ENCODE peak calls at places on chromosomes 3 and 15, in ten cellular contexts. One of them, this sample, is unnamed.

GRCh38 chr3:47016934-47017435 is 37.5 kb downstream of the NBEAL2 start:
- DNase-seq in heart right ventricle: no peak
- DNase-seq in A549: no peak
- DNase-seq in lower lobe of right lung: no peak
- DNase-seq in K562: peak
- DNase-seq in ovary: no peak
- DNase-seq in right cardiac atrium: no peak
- DNase-seq in tibial artery: no peak
- DNase-seq in cardiac muscle cell: no peak
- DNase-seq in fibroblast of the aortic adventitia: peak
- DNase-seq in this sample: no peak

GRCh38 chr3:99638244-99638948 is at the start of gene COL8A1:
- DNase-seq in heart right ventricle: peak
- DNase-seq in A549: no peak
- DNase-seq in lower lobe of right lung: peak
- DNase-seq in K562: no peak
- DNase-seq in ovary: peak
- DNase-seq in right cardiac atrium: peak
- DNase-seq in tibial artery: peak
- DNase-seq in cardiac muscle cell: peak
- DNase-seq in fibroblast of the aortic adventitia: peak
- DNase-seq in this sample: peak

GRCh38 chr3:166324401-166324800 is 487.2 kb upstream of the BCHE start:
- DNase-seq in heart right ventricle: no peak
- DNase-seq in A549: no peak
- DNase-seq in lower lobe of right lung: no peak
- DNase-seq in K562: no peak
- DNase-seq in ovary: no peak
- DNase-seq in right cardiac atrium: no peak
- DNase-seq in tibial artery: no peak
- DNase-seq in cardiac muscle cell: no peak
- DNase-seq in fibroblast of the aortic adventitia: no peak
- DNase-seq in this sample: no peak

GRCh38 chr3:14407203-14407602 is 4.8 kb downstream of the SLC6A6 start:
- DNase-seq in heart right ventricle: no peak
- DNase-seq in A549: no peak
- DNase-seq in lower lobe of right lung: no peak
- DNase-seq in K562: no peak
- DNase-seq in ovary: no peak
- DNase-seq in right cardiac atrium: no peak
- DNase-seq in tibial artery: no peak
- DNase-seq in cardiac muscle cell: no peak
- DNase-seq in fibroblast of the aortic adventitia: no peak
- DNase-seq in this sample: no peak

GRCh38 chr3:22609139-22609538 is 594.0 kb upstream of the UBE2E2 start:
- DNase-seq in heart right ventricle: no peak
- DNase-seq in A549: no peak
- DNase-seq in lower lobe of right lung: no peak
- DNase-seq in K562: no peak
- DNase-seq in ovary: no peak
- DNase-seq in right cardiac atrium: no peak
- DNase-seq in tibial artery: no peak
- DNase-seq in cardiac muscle cell: no peak
- DNase-seq in fibroblast of the aortic adventitia: no peak
- DNase-seq in this sample: no peak

GRCh38 chr3:9688961-9689360 is 14.7 kb upstream of the CPNE9 start:
- DNase-seq in heart right ventricle: no peak
- DNase-seq in A549: no peak
- DNase-seq in lower lobe of right lung: no peak
- DNase-seq in K562: no peak
- DNase-seq in ovary: no peak
- DNase-seq in right cardiac atrium: no peak
- DNase-seq in tibial artery: no peak
- DNase-seq in cardiac muscle cell: no peak
- DNase-seq in fibroblast of the aortic adventitia: no peak
- DNase-seq in this sample: no peak

GRCh38 chr15:100686021-100686724 is 83.8 kb downstream of the ASB7 start:
- DNase-seq in heart right ventricle: peak
- DNase-seq in A549: no peak
- DNase-seq in lower lobe of right lung: no peak
- DNase-seq in K562: no peak
- DNase-seq in ovary: peak
- DNase-seq in right cardiac atrium: peak
- DNase-seq in tibial artery: peak
- DNase-seq in cardiac muscle cell: no peak
- DNase-seq in fibroblast of the aortic adventitia: no peak
- DNase-seq in this sample: no peak

GRCh38 chr3:27431116-27431515 is 53.1 kb downstream of the SLC4A7 start:
- DNase-seq in heart right ventricle: peak
- DNase-seq in A549: peak
- DNase-seq in lower lobe of right lung: no peak
- DNase-seq in K562: no peak
- DNase-seq in ovary: no peak
- DNase-seq in right cardiac atrium: no peak
- DNase-seq in tibial artery: no peak
- DNase-seq in cardiac muscle cell: no peak
- DNase-seq in fibroblast of the aortic adventitia: peak
- DNase-seq in this sample: no peak

GRCh38 chr3:47158208-47158607 is 5.7 kb downstream of the SETD2 start:
- DNase-seq in heart right ventricle: no peak
- DNase-seq in A549: no peak
- DNase-seq in lower lobe of right lung: no peak
- DNase-seq in K562: no peak
- DNase-seq in ovary: no peak
- DNase-seq in right cardiac atrium: no peak
- DNase-seq in tibial artery: no peak
- DNase-seq in cardiac muscle cell: no peak
- DNase-seq in fibroblast of the aortic adventitia: no peak
- DNase-seq in this sample: no peak

GRCh38 chr3:122416966-122417365 is 1.1 kb upstream of the WDR5B start:
- DNase-seq in heart right ventricle: no peak
- DNase-seq in A549: no peak
- DNase-seq in lower lobe of right lung: no peak
- DNase-seq in K562: no peak
- DNase-seq in ovary: no peak
- DNase-seq in right cardiac atrium: no peak
- DNase-seq in tibial artery: no peak
- DNase-seq in cardiac muscle cell: no peak
- DNase-seq in fibroblast of the aortic adventitia: peak
- DNase-seq in this sample: peak

GRCh38 chr15:53384417-53384816 is 375.0 kb downstream of the WDR72 start:
- DNase-seq in heart right ventricle: no peak
- DNase-seq in A549: no peak
- DNase-seq in lower lobe of right lung: no peak
- DNase-seq in K562: no peak
- DNase-seq in ovary: no peak
- DNase-seq in right cardiac atrium: no peak
- DNase-seq in tibial artery: no peak
- DNase-seq in cardiac muscle cell: no peak
- DNase-seq in fibroblast of the aortic adventitia: no peak
- DNase-seq in this sample: no peak

GRCh38 chr15:96171271-96171739 is 159.2 kb upstream of the NR2F2 start:
- DNase-seq in heart right ventricle: no peak
- DNase-seq in A549: peak
- DNase-seq in lower lobe of right lung: no peak
- DNase-seq in K562: no peak
- DNase-seq in ovary: no peak
- DNase-seq in right cardiac atrium: no peak
- DNase-seq in tibial artery: no peak
- DNase-seq in cardiac muscle cell: peak
- DNase-seq in fibroblast of the aortic adventitia: no peak
- DNase-seq in this sample: peak
- H3K4me3 ChIP-seq in heart right ventricle: no peak
- H3K4me3 ChIP-seq in A549: peak
- H3K4me3 ChIP-seq in lower lobe of right lung: no peak
- H3K4me3 ChIP-seq in K562: no peak
- H3K4me3 ChIP-seq in ovary: no peak
- H3K4me3 ChIP-seq in right cardiac atrium: no peak
- H3K4me3 ChIP-seq in tibial artery: no peak
- H3K4me3 ChIP-seq in cardiac muscle cell: no peak
- H3K4me3 ChIP-seq in fibroblast of the aortic adventitia: no peak
- H3K4me3 ChIP-seq in this sample: no peak

GRCh38 chr15:82646250-82647044 is 716 bp downstream of the CPEB1 start:
- DNase-seq in heart right ventricle: no peak
- DNase-seq in A549: no peak
- DNase-seq in lower lobe of right lung: no peak
- DNase-seq in K562: peak
- DNase-seq in ovary: peak
- DNase-seq in right cardiac atrium: peak
- DNase-seq in tibial artery: no peak
- DNase-seq in cardiac muscle cell: peak
- DNase-seq in fibroblast of the aortic adventitia: no peak
- DNase-seq in this sample: no peak

GRCh38 chr15:82649226-82649999 is 2.2 kb upstream of the CPEB1 start:
- DNase-seq in heart right ventricle: no peak
- DNase-seq in A549: no peak
- DNase-seq in lower lobe of right lung: no peak
- DNase-seq in K562: no peak
- DNase-seq in ovary: no peak
- DNase-seq in right cardiac atrium: no peak
- DNase-seq in tibial artery: no peak
- DNase-seq in cardiac muscle cell: no peak
- DNase-seq in fibroblast of the aortic adventitia: no peak
- DNase-seq in this sample: no peak

GRCh38 chr15:82647835-82648256 is 683 bp upstream of the CPEB1 start:
- DNase-seq in heart right ventricle: no peak
- DNase-seq in A549: no peak
- DNase-seq in lower lobe of right lung: peak
- DNase-seq in K562: peak
- DNase-seq in ovary: no peak
- DNase-seq in right cardiac atrium: peak
- DNase-seq in tibial artery: no peak
- DNase-seq in cardiac muscle cell: peak
- DNase-seq in fibroblast of the aortic adventitia: no peak
- DNase-seq in this sample: peak

GRCh38 chr15:82648257-82649103 is 1.3 kb upstream of the CPEB1 start:
- DNase-seq in heart right ventricle: no peak
- DNase-seq in A549: no peak
- DNase-seq in lower lobe of right lung: no peak
- DNase-seq in K562: no peak
- DNase-seq in ovary: peak
- DNase-seq in right cardiac atrium: no peak
- DNase-seq in tibial artery: no peak
- DNase-seq in cardiac muscle cell: peak
- DNase-seq in fibroblast of the aortic adventitia: no peak
- DNase-seq in this sample: no peak

DNA sequence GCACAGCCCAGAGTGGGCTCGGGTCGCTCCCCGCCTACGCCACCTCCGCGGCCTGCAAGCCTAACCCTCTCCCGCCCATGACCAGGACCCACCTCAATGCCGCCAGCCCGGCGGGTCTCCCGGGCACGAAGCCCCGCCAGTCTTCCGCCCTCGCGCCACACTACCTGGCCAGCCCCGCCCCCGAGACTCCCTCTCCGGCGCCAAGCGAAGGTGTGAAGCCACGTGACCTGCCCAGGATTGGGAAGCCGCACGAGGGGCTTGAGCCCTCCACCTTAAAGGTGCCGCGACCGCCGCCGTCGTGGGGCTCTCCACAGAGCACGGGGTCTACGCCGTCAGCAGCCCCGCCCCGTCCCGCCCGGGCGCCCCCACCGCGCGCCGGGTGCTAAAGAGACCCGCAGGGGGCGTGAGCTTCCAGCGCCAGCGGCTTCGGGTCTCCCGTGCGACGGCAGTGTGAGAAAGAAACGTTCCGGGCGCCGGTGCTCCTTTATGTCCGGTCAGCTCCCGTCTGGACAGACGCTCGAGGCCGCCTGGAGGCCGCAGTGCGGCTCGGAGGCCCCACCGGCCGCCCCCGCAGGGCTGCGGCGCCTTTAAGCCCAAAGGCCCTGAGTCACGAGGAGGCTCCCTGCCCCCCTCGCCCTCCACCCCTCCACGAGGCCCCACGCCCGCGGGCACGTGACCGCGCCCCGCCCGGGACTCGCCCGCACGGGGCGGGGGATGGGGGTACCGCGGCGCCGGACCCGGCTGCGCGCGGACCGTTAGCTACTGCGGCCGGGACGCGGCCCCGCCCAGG is at the start of gene CPEB1:
- DNase-seq in heart right ventricle: peak
- DNase-seq in A549: peak
- DNase-seq in lower lobe of right lung: peak
- DNase-seq in K562: peak
- DNase-seq in ovary: peak
- DNase-seq in right cardiac atrium: peak
- DNase-seq in tibial artery: peak
- DNase-seq in cardiac muscle cell: peak
- DNase-seq in fibroblast of the aortic adventitia: peak
- DNase-seq in this sample: peak
- H3K4me3 ChIP-seq in heart right ventricle: peak
- H3K4me3 ChIP-seq in A549: peak
- H3K4me3 ChIP-seq in lower lobe of right lung: peak
- H3K4me3 ChIP-seq in K562: peak
- H3K4me3 ChIP-seq in ovary: peak
- H3K4me3 ChIP-seq in right cardiac atrium: peak
- H3K4me3 ChIP-seq in tibial artery: peak
- H3K4me3 ChIP-seq in cardiac muscle cell: peak
- H3K4me3 ChIP-seq in fibroblast of the aortic adventitia: peak
- H3K4me3 ChIP-seq in this sample: peak

GRCh38 chr3:105413356-105413887 is 46.7 kb downstream of the ALCAM start:
- DNase-seq in heart right ventricle: no peak
- DNase-seq in A549: no peak
- DNase-seq in lower lobe of right lung: no peak
- DNase-seq in K562: no peak
- DNase-seq in ovary: no peak
- DNase-seq in right cardiac atrium: no peak
- DNase-seq in tibial artery: no peak
- DNase-seq in cardiac muscle cell: no peak
- DNase-seq in fibroblast of the aortic adventitia: no peak
- DNase-seq in this sample: no peak
- H3K4me3 ChIP-seq in heart right ventricle: no peak
- H3K4me3 ChIP-seq in A549: no peak
- H3K4me3 ChIP-seq in lower lobe of right lung: no peak
- H3K4me3 ChIP-seq in K562: no peak
- H3K4me3 ChIP-seq in ovary: no peak
- H3K4me3 ChIP-seq in right cardiac atrium: no peak
- H3K4me3 ChIP-seq in tibial artery: no peak
- H3K4me3 ChIP-seq in cardiac muscle cell: no peak
- H3K4me3 ChIP-seq in fibroblast of the aortic adventitia: no peak
- H3K4me3 ChIP-seq in this sample: no peak

DNA sequence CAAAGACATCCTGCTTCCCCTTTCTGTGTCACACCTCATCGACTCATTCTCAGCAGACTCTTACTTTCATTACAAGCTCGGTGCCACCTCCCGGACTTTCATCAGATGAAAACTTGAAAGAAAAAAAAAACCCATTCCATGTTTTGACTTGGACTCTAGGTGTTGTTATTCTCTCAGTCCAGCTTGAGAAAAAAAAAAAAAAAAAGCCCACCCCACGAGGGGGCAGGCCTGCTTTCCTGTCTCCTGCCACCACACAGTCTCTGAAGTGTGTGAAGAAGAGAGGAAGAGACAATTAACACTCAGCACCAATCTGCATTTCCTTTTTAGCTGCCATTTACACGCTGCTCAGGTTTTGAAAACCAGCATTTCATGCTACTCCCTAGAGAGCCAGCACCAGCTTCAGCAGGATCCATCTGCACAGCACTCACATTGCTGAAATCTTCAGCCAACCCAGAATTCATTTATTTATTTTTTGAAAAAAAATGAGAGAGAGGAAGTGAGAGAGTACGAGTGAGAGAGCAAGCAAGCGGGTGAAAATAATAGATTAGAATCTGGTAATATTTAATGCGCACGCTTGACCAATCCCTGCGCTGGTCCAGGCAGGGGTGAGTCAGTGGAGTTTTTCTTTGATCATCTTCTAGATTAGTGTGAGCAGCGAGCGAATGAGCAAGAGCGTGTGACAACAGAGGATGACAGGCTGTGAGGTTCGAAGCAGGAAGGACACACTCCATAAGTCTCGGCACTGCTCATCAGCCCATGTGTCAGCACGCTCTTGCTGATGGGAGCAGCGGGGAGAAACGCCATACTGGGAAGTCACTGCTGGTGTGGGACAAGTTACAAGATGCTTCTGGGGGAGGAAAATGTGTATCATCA is 23.5 kb downstream of the ZNF80 start:
- DNase-seq in heart right ventricle: no peak
- DNase-seq in A549: no peak
- DNase-seq in lower lobe of right lung: peak
- DNase-seq in K562: no peak
- DNase-seq in ovary: no peak
- DNase-seq in right cardiac atrium: no peak
- DNase-seq in tibial artery: peak
- DNase-seq in cardiac muscle cell: peak
- DNase-seq in fibroblast of the aortic adventitia: peak
- DNase-seq in this sample: no peak
- H3K4me3 ChIP-seq in heart right ventricle: peak
- H3K4me3 ChIP-seq in A549: no peak
- H3K4me3 ChIP-seq in lower lobe of right lung: peak
- H3K4me3 ChIP-seq in K562: no peak
- H3K4me3 ChIP-seq in ovary: no peak
- H3K4me3 ChIP-seq in right cardiac atrium: peak
- H3K4me3 ChIP-seq in tibial artery: peak
- H3K4me3 ChIP-seq in cardiac muscle cell: no peak
- H3K4me3 ChIP-seq in fibroblast of the aortic adventitia: peak
- H3K4me3 ChIP-seq in this sample: no peak

This sample was measured in HAP-1.